ENCODE peak calls at places on chromosomes 1 and 21, in four cellular contexts. O is BE2C, F is AG04450, Q is MM.1S. L is an unnamed sample. For H3K27me3, the result is how much of the 10 kb centered on the place peaks cover.

GRCh38 chr1:97489834-97490233 is 431.0 kb downstream of the DPYD start:
- DNase-seq in F (no peak), O (no peak), Q (no peak), L (no peak)

GRCh38 chr1:226580625-226581270 is 32.2 kb downstream of the STUM start:
- DNase-seq in Q (no peak), F (no peak), O (no peak), L (no peak)

GRCh38 chr1:4659247-4659646 is 4.8 kb downstream of the AJAP1 start:
- DNase-seq in Q (no peak), F (no peak), O (no peak), L (no peak)

GRCh38 chr1:30008998-30009657 is 714.3 kb downstream of the MATN1 start:
- DNase-seq in Q (no peak), F (no peak), O (no peak), L (no peak)

GRCh38 chr1:200692321-200692720 is 22.6 kb upstream of the DDX59 start:
- DNase-seq in F (no peak), Q (no peak), O (no peak), L (no peak)

GRCh38 chr1:227945891-227946623 is 1.7 kb downstream of the WNT9A start:
- DNase-seq in O (peak), Q (peak), F (no peak), L (no peak)

GRCh38 chr21:16620921-16621320 is 891.1 kb downstream of the USP25 start:
- DNase-seq in F (no peak), O (no peak), Q (no peak), L (no peak)

GRCh38 chr21:16569679-16570078 is 839.9 kb downstream of the USP25 start:
- DNase-seq in O (no peak), F (no peak), Q (no peak), L (no peak)

GRCh38 chr1:201709564-201710295 is 119.2 kb upstream of the IPO9 start:
- DNase-seq in O (peak), Q (peak), F (no peak), L (peak)

GRCh38 chr1:109728870-109729269 is 12.0 kb downstream of the GSTM3 start:
- DNase-seq in Q (no peak), F (no peak), O (no peak), L (no peak)

GRCh38 chr1:75808921-75809320 is 12.2 kb downstream of the MSH4 start:
- DNase-seq in Q (no peak), F (no peak), O (no peak), L (no peak)

GRCh38 chr1:154863702-154864174 is 6.3 kb downstream of the KCNN3 start:
- DNase-seq in Q (no peak), F (no peak), O (peak), L (peak)

GRCh38 chr1:93651695-93652094 is 29.9 kb downstream of the BCAR3 start:
- DNase-seq in Q (no peak), F (no peak), O (no peak), L (no peak)

GRCh38 chr21:46064870-46065214 is 33.1 kb upstream of the COL6A2 start:
- DNase-seq in F (no peak), O (no peak), Q (no peak), L (no peak)

GRCh38 chr1:173666646-173667045 is 3.0 kb downstream of the ANKRD45 start:
- DNase-seq in Q (no peak), O (no peak), F (no peak), L (no peak)

GRCh38 chr1:161196521-161197451 is 2.1 kb downstream of the ADAMTS4 start:
- DNase-seq in Q (no peak), O (peak), F (peak), L (no peak)

GRCh38 chr1:25527946-25528595 is 15.3 kb upstream of the LDLRAP1 start:
- DNase-seq in Q (no peak), O (no peak), F (no peak), L (no peak)

GRCh38 chr1:248755505-248755904 is at the start of gene LYPD8:
- DNase-seq in Q (no peak), O (no peak), F (no peak), L (no peak)

GRCh38 chr1:39533442-39533841 is 42.0 kb downstream of the BMP8A start:
- DNase-seq in Q (no peak), F (no peak), O (no peak), L (no peak)

GRCh38 chr21:45269861-45270260 is 17.8 kb downstream of the POFUT2 start:
- DNase-seq in F (no peak), Q (no peak), O (no peak), L (no peak)

GRCh38 chr1:232538224-232538942 is 91.5 kb downstream of the SIPA1L2 start:
- DNase-seq in Q (no peak), F (no peak), O (peak), L (no peak)

GRCh38 chr21:25179116-25179515 is 428.2 kb downstream of the MRPL39 start:
- DNase-seq in Q (no peak), F (peak), O (no peak), L (no peak)

GRCh38 chr1:69888657-69889056 is 316.7 kb downstream of the LRRC40 start:
- DNase-seq in Q (no peak), O (no peak), F (no peak), L (no peak)

GRCh38 chr1:84634536-84635205 is 55.6 kb downstream of the SSX2IP start:
- DNase-seq in Q (no peak), O (no peak), F (no peak), L (no peak)

GRCh38 chr1:70509996-70510876 is 99.2 kb downstream of the CTH start:
- DNase-seq in F (peak), O (no peak), Q (peak), L (no peak)

GRCh38 chr1:24190970-24191570 is 4.0 kb upstream of the IFNLR1 start:
- DNase-seq in O (no peak), Q (peak), F (no peak), L (peak)

GRCh38 chr1:185227161-185227560 is 70.2 kb downstream of the SWT1 start:
- DNase-seq in Q (no peak), O (no peak), F (no peak), L (no peak)

GRCh38 chr1:6300342-6301141 is 39.6 kb upstream of the GPR153 start:
- DNase-seq in O (no peak), Q (no peak), F (no peak), L (no peak)

GRCh38 chr1:40739455-40740008 is 44.1 kb upstream of the KCNQ4 start:
- DNase-seq in F (no peak), Q (no peak), O (no peak), L (no peak)
- H3K27me3 ChIP-seq in F (under half), Q (under half), O (under half), L (under half)

DNA sequence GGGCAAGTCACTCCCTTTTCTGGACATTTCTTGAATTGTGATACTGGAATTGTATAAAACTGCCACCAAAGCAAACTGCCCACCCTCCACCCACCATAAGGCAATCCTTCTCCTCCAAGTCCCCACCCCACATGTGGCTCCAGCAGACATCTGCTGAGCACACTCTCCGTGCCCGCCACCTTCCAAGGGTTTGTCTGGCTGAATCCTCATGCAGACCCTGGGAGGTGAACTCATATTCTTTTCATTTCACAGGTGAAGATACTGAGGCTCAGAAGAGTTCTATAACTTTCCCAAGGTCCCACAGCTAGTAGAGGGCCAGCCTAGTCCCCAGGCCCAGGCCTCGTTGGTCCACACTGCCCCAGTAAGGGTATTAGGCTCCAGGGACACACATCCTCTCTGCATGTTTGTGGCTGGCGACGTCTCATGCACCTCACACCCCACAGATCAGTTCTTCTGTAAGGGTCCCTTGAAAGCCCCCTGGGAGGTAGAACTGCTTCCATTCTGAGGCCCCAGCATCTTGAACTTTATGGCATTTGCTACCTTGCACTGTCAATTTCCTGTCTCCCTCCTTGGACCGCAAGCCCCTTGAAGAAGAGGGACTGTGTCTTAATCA is 14.1 kb downstream of the CNTN2 start:
- DNase-seq in O (no peak), Q (no peak), F (no peak), L (no peak)
- H3K27me3 ChIP-seq in O (under half), Q (under half), F (under half), L (under half)

GRCh38 chr21:43021191-43021590 is 46.8 kb downstream of the PKNOX1 start:
- DNase-seq in Q (no peak), F (no peak), O (no peak), L (no peak)
- H3K27me3 ChIP-seq in Q (under half), F (under half), O (under half), L (under half)

GRCh38 chr1:236761397-236762132 is 33.5 kb upstream of the MTR start:
- DNase-seq in F (no peak), O (no peak), Q (no peak), L (no peak)
- H3K27me3 ChIP-seq in F (under half), O (under half), Q (under half), L (under half)

DNA sequence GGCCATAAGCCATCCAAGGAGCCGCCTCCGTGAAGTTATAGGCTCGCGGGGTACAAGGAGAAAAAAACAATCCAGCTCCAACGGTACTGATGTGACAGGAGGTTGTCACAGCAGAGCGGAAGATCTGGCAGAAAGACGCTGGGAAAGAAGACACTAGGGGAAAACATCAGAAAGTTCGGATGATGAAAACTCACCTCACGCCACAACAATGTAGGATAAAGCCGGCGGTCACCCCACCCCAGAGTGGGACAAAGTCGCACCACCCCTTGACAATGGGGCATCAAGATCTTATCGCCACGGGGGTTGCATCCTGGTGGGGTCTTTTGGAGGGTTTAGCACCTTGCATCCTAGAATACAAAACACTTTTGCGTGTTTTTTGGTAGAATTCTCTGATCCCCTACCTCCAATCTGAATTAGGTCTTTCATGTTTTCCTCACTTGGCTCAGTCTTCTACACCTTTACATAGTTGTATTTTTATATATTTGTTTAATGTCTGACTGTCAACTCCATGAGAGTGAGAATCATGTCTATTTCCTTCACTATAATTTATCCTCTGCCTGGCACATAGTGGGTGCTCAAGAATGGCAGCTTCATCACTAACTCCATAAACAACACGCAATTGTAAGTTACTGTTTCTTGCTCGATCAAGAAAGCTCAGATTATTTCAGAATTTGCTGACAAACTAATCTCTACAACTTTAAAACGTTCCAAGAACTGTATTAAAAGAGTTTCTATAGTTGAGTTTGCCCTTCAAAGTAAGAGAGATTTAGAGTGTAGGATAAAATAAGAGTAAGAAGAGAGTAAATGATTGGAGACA is 611 bp upstream of the ZSWIM5 start:
- DNase-seq in F (no peak), Q (no peak), O (no peak), L (no peak)
- H3K27me3 ChIP-seq in F (under half), Q (under half), O (under half), L (under half)

GRCh38 chr1:172298146-172298545 is 122.3 kb upstream of the C1orf105 start:
- DNase-seq in O (no peak), Q (no peak), F (no peak), L (no peak)
- H3K27me3 ChIP-seq in O (under half), Q (under half), F (under half), L (under half)

GRCh38 chr1:231508941-231509340 is 19.5 kb upstream of the TSNAX start:
- DNase-seq in F (no peak), Q (no peak), O (no peak), L (no peak)

GRCh38 chr1:231508497-231508896 is 20.0 kb upstream of the TSNAX start:
- DNase-seq in O (no peak), F (no peak), Q (no peak), L (no peak)

GRCh38 chr1:231512147-231512698 is 16.2 kb upstream of the TSNAX start:
- DNase-seq in F (no peak), Q (no peak), O (no peak), L (no peak)

DNA sequence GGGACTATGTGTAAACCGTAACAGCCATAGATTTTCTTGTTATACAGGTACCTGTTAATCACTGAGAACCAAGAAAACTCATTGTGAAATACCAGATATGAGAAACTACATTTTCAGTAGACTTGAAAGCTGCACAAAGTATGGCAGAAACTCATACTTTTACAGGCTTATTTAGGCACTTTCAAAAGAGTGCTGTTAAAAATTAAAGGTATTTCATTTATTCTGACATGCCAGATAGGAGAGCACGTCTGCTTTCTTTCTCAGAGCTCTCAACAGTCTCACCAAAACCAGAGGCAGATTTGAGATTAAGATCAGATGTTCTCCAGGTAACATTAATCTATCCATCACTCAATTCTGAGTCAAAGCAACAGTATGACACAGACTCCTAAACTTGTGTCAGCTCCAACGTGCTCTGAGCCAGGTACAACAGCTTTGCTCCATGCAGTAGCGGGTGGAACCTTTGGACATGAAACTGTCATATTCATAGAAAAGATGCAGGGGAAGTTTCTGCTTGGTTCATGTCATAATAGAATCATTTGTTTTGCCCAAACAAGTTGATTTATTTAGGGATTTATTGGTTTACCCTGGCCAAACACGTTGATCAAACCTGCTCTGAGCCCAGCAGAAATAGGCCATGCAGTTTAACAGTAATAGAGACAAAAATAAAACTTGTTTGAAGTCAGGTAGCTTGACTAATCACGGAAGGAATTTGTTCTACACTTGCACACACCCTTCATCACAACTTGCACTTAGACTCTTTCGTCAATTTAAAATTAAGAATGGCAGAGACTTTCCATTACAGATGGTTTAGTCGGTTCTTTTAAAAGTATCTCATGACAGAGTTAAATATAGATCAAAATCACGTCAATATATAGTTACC is 20.8 kb upstream of the TSNAX start:
- DNase-seq in O (no peak), F (no peak), Q (no peak), L (no peak)
- H3K27me3 ChIP-seq in O (under half), F (under half), Q (under half), L (under half)